ENCODE peak calls at places on chromosome 7, in six cellular contexts. Z, E, O, L, S and V are unnamed samples.

GRCh38 chr7:111639894-111640293 is 77.6 kb upstream of the IMMP2L start:
- DNase-seq in L (no peak), S (no peak), O (no peak), E (no peak), Z (no peak), V (no peak)

GRCh38 chr7:155069992-155070827 is at the start of gene HTR5A:
- DNase-seq in E (peak; percentile 83), S (peak; percentile 82), L (peak; percentile 87), Z (peak; percentile 90), O (peak; percentile 61), V (peak; percentile 28)

GRCh38 chr7:74097937-74098614 is 14.5 kb downstream of the LIMK1 start:
- DNase-seq in Z (peak; percentile 80), L (peak; percentile 72), E (no peak), O (no peak), S (no peak), V (peak; percentile 33)

GRCh38 chr7:131111081-131111576 is 216.5 kb upstream of the MKLN1 start:
- DNase-seq in Z (peak; percentile 26), S (peak; percentile 37), L (no peak), O (peak; percentile 44), E (peak; percentile 50), V (no peak)

GRCh38 chr7:157274991-157275427 is 61.8 kb upstream of the DNAJB6 start:
- DNase-seq in E (no peak), Z (no peak), L (no peak), O (no peak), S (no peak), V (no peak)

GRCh38 chr7:23696916-23697441 is 13.0 kb upstream of the STK31 start:
- DNase-seq in Z (peak; percentile 35), S (peak; percentile 26), E (peak; percentile 16), O (no peak), L (peak; percentile 68), V (peak; percentile 86)

GRCh38 chr7:144854839-144855424 is 19.1 kb upstream of the TPK1 start:
- DNase-seq in S (no peak), Z (no peak), E (no peak), L (no peak), O (no peak), V (no peak)

GRCh38 chr7:70775570-70776156 is 356.3 kb upstream of the GALNT17 start:
- DNase-seq in E (no peak), O (no peak), S (no peak), Z (no peak), L (no peak), V (no peak)

GRCh38 chr7:47149208-47149864 is 432.6 kb downstream of the TNS3 start:
- DNase-seq in L (no peak), E (no peak), Z (no peak), S (no peak), O (no peak), V (no peak)

GRCh38 chr7:98399462-98399861 is 1.4 kb downstream of the BAIAP2L1 start:
- DNase-seq in O (no peak), S (no peak), E (no peak), L (no peak), Z (no peak), V (no peak)

GRCh38 chr7:156139112-156139511 is 326.8 kb upstream of the SHH start:
- DNase-seq in S (no peak), L (no peak), O (no peak), Z (no peak), E (no peak), V (no peak)

GRCh38 chr7:117645456-117646181 is 165.8 kb downstream of the CFTR start:
- DNase-seq in Z (no peak), E (no peak), S (no peak), L (no peak), O (no peak), V (no peak)

GRCh38 chr7:26593405-26593804 is 271.0 kb downstream of the SKAP2 start:
- DNase-seq in L (peak; percentile 61), E (peak; percentile 37), O (no peak), S (no peak), Z (no peak), V (no peak)

GRCh38 chr7:147818338-147818737 is 772.2 kb upstream of the C7orf33 start:
- DNase-seq in Z (no peak), O (no peak), L (no peak), S (no peak), E (no peak), V (peak; percentile 13)

GRCh38 chr7:949021-949934 is 5.2 kb downstream of the ADAP1 start:
- DNase-seq in L (peak; percentile 26), S (no peak), Z (no peak), O (no peak), E (no peak), V (peak; percentile 5)

GRCh38 chr7:142992427-142992826 is 30.3 kb upstream of the KEL start:
- DNase-seq in O (no peak), Z (no peak), L (no peak), S (no peak), E (no peak), V (no peak)

GRCh38 chr7:139043823-139044812 is 8.3 kb upstream of the ZC3HAV1L start:
- DNase-seq in Z (no peak), L (no peak), S (no peak), O (no peak), E (no peak), V (no peak)

GRCh38 chr7:977326-978048 is 2.1 kb upstream of the COX19 start:
- DNase-seq in S (no peak), Z (peak; percentile 87), E (no peak), L (no peak), O (peak; percentile 37), V (no peak)

GRCh38 chr7:98641646-98642489 is 24.8 kb downstream of the NPTX2 start:
- DNase-seq in E (no peak), L (no peak), Z (no peak), O (no peak), S (no peak), V (no peak)

GRCh38 chr7:157271991-157272324 is 64.8 kb upstream of the DNAJB6 start:
- DNase-seq in O (peak; percentile 91), L (peak; percentile 88), S (peak; percentile 46), Z (peak; percentile 88), E (peak; percentile 39), V (no peak)

GRCh38 chr7:2967238-2967637 is 76.4 kb downstream of the CARD11 start:
- DNase-seq in O (no peak), S (no peak), L (no peak), E (no peak), Z (no peak), V (no peak)

GRCh38 chr7:130667593-130668257 is 823 bp downstream of the COPG2 start:
- DNase-seq in E (no peak), S (no peak), L (no peak), O (peak; percentile 3), Z (no peak), V (no peak)

GRCh38 chr7:1939434-1940401 is 269.6 kb downstream of the ELFN1 start:
- DNase-seq in O (no peak), L (peak; percentile 50), E (no peak), Z (no peak), S (no peak), V (no peak)

GRCh38 chr7:5324961-5325360 is 42.2 kb downstream of the SLC29A4 start:
- DNase-seq in O (no peak), E (no peak), S (no peak), Z (no peak), L (no peak), V (no peak)

GRCh38 chr7:56046728-56047445 is 4.4 kb downstream of the PSPH start:
- DNase-seq in L (no peak), O (peak; percentile 31), S (no peak), Z (no peak), E (no peak), V (no peak)

GRCh38 chr7:5481241-5482019 is 57.8 kb upstream of the TNRC18 start:
- DNase-seq in E (no peak), Z (no peak), O (no peak), L (no peak), S (no peak), V (no peak)

GRCh38 chr7:157662110-157662791 is 325.4 kb downstream of the DNAJB6 start:
- DNase-seq in L (no peak), E (no peak), Z (no peak), O (peak; percentile 23), S (no peak), V (no peak)

DNA sequence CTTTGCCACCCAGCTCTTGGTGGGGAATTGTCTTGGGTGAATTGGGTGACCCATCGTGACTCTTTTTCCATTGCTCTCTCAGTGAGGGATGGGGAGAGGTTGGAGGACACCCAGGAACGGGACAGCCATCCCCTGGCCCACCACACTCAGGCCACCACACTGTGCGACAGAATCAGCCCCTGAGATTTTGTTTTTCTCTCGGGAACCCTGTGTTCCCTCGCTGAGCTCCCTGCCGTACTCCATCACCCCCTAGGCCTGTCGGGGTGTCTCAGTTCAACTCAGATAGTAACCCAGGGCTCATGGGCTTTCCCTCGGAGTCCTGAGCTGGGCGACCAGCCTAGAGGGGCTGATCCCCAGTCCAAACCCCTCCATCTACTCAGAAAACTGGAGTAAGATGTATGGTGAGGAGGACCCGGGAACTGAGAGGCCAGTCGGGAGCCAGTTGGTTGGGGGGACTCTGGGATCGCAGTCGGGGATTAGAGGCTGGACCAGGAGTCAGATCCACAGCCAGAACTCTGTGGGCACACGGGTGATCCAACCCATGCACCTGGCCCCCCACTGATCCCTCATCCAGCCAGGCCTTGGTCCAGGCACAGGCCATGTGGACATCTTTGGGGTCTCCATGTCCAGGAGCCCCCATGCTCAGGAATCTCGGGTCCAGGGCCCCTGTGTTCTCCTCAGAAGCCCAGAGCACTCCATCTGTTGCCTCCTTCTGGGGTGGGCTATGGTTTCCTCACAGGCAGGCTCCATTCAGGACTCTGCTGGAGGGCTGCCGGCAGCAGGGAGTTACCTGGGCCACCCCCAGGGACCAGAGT is 9.3 kb downstream of the CRYGN start:
- DNase-seq in S (no peak), L (no peak), E (no peak), Z (no peak), O (no peak), V (no peak)
- TF ChIP-seq CTCF in S (no peak), L (no peak), E (no peak), Z (no peak), O (no peak), V (no peak)

GRCh38 chr7:31049001-31049765 is 2.9 kb upstream of the ADCYAP1R1 start:
- DNase-seq in O (no peak), S (no peak), L (no peak), Z (no peak), E (no peak), V (peak; percentile 84)
- H3K4me1 ChIP-seq in O (no peaks in the 10 kb centered on the region), S (no peaks in the 10 kb centered on the region), L (no peaks in the 10 kb centered on the region), Z (no peaks in the 10 kb centered on the region), E (peaks cover 13% of the 10 kb centered on the region), V (peaks cover 36% of the 10 kb centered on the region)

DNA sequence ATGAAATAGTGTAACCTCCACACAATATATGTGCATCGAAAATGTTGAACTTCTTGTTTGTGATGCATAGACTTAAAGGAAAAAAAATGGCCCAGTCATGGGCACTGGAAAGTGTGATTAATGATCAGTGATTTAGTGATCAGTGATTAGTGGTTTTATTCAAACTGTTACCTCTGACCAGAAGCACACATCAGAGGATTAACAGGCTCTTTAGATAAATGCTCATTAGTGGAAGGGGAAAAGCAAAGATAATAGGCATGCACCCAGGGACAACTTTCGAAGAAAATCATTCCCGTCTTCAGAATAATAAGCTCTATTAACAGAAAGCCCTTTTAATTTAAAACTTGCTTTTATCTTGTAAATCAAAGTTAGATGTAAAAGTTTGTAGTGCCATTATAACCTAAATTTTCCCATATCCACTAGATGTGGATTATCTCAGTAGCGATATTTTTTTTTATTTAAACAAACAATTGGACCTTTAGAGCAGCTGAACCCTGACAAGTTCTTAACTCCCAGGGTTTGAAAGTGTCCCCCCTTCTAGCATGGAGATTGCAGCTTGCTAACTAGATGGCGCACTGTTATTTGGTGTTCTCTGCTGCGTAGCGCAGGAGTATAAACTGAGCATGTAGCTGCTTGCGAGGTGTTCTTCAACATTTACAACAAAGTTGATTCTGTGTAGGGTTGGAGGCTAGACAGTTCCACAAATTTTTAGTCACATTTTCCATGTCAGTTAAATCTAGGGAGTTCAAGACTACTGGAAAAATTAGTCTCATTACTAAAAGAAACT is at the start of gene CREB5:
- DNase-seq in O (no peak), L (no peak), S (peak; percentile 21), Z (no peak), E (peak; percentile 29), V (no peak)
- TF ChIP-seq CTCF in O (no peak), L (no peak), S (peak; percentile 31), Z (no peak), E (peak; percentile 46), V (peak; percentile 41)

GRCh38 chr7:37418381-37418780 is 30.3 kb downstream of the ELMO1 start:
- DNase-seq in Z (no peak), E (no peak), O (no peak), S (no peak), L (no peak), V (no peak)
- H3K4me1 ChIP-seq in Z (no peaks in the 10 kb centered on the region), E (peaks cover 34% of the 10 kb centered on the region), O (no peaks in the 10 kb centered on the region), S (no peaks in the 10 kb centered on the region), L (no peaks in the 10 kb centered on the region), V (no peaks in the 10 kb centered on the region)